ENCODE peak calls at places on chromosome X, in four cellular contexts. J is amygdala; U is iris pigment epithelial cell; V is stimulated activated CD8-positive, alpha-beta memory T cell treated with anti-CD3 and anti-CD28 coated beads, Interleukin-15, amount 100 ng/mL, for 4 hours. W is an unnamed sample.

GRCh38 chrX:79369871-79370270 is 2.7 kb upstream of the ITM2A start:
- DNase-seq in J (no peak), U (no peak), V (no peak), W (no peak)

GRCh38 chrX:386239-386767 is 404 bp downstream of the PPP2R3B start:
- DNase-seq in J (no peak), U (no peak), V (peak; percentile 44), W (no peak)

GRCh38 chrX:122943918-122944317 is 240.2 kb upstream of the GRIA3 start:
- DNase-seq in J (no peak), U (peak; percentile 42), V (no peak), W (no peak)

GRCh38 chrX:30887721-30888120 is 1.3 kb downstream of the TAB3 start:
- DNase-seq in J (no peak), U (no peak), V (peak; percentile 28), W (no peak)

GRCh38 chrX:71616672-71617529 is 1.4 kb downstream of the CXCR3 start:
- DNase-seq in J (no peak), U (no peak), V (no peak), W (no peak)

GRCh38 chrX:17377047-17377692 is 2.2 kb downstream of the NHS start:
- DNase-seq in J (no peak), U (no peak), V (no peak), W (no peak)

GRCh38 chrX:132022863-132023116 is 312 bp upstream of the STK26 start:
- DNase-seq in J (no peak), U (no peak), V (no peak), W (no peak)

GRCh38 chrX:139475432-139475831 is 55.1 kb upstream of the F9 start:
- DNase-seq in J (no peak), U (no peak), V (no peak), W (no peak)

GRCh38 chrX:9980927-9981326 is 13.8 kb downstream of the CLDN34 start:
- DNase-seq in J (no peak), U (no peak), V (no peak), W (no peak)

GRCh38 chrX:133415276-133416105 is at the start of gene GPC4:
- DNase-seq in J (peak; percentile 10), U (peak; percentile 14), V (no peak), W (no peak)

GRCh38 chrX:12223650-12224049 is 85.4 kb downstream of the FRMPD4 start:
- DNase-seq in J (no peak), U (no peak), V (no peak), W (no peak)

GRCh38 chrX:307261-308111 is 11.1 kb downstream of the GTPBP6 start:
- DNase-seq in J (no peak), U (no peak), V (no peak), W (no peak)

W was measured in esophagus squamous epithelium.